ENCODE peak calls at places on chromosomes 5 and 9, in five cellular contexts. G is cardiac muscle cell, K is aorta, J is fibroblast of lung, I is neuronal stem cell. C is an unnamed sample. For H3K4me1 and H3K9me3, the result is how much of the 10 kb centered on the place peaks cover.

GRCh38 chr5:149611327-149611726 is 30.0 kb downstream of the ARHGEF37 start:
- DNase-seq in J (peak), I (no peak), K (no peak), G (peak), C (no peak)

GRCh38 chr9:132498811-132499210 is 83.6 kb upstream of the BARHL1 start:
- DNase-seq in I (no peak), J (no peak), K (no peak), G (no peak), C (no peak)

GRCh38 chr5:1118738-1119137 is 6.9 kb upstream of the SLC12A7 start:
- DNase-seq in J (no peak), K (no peak), I (no peak), G (peak), C (no peak)

GRCh38 chr5:45696206-45696836 is at the start of gene HCN1:
- DNase-seq in I (peak), J (peak), G (peak), K (peak), C (peak)

GRCh38 chr5:154015071-154015693 is 23.5 kb downstream of the FAM114A2 start:
- DNase-seq in I (no peak), J (no peak), G (peak), K (no peak), C (no peak)

GRCh38 chr5:168656633-168657032 is 77.5 kb upstream of the PANK3 start:
- DNase-seq in J (peak), G (peak), K (no peak), I (no peak), C (no peak)

GRCh38 chr5:43647789-43648188 is 44.8 kb downstream of the NNT start:
- DNase-seq in K (no peak), I (no peak), J (no peak), G (no peak), C (no peak)

GRCh38 chr9:589723-590122 is 251.8 kb upstream of the DMRT1 start:
- DNase-seq in I (no peak), J (peak), G (peak), K (no peak), C (no peak)

GRCh38 chr9:37953775-37954437 is 50.0 kb upstream of the SLC25A51 start:
- DNase-seq in G (peak), K (peak), J (peak), I (no peak), C (no peak)

GRCh38 chr5:121968910-121969607 is 7.3 kb downstream of the SRFBP1 start:
- DNase-seq in J (peak), G (peak), K (peak), I (no peak), C (no peak)

GRCh38 chr5:180591249-180591887 is at the start of gene SCGB3A1:
- DNase-seq in J (no peak), I (no peak), K (no peak), G (peak), C (no peak)

GRCh38 chr9:72930828-72931227 is 22.0 kb downstream of the ALDH1A1 start:
- DNase-seq in G (no peak), K (no peak), J (no peak), I (no peak), C (no peak)

GRCh38 chr5:148966937-148967336 is 95.9 kb downstream of the SH3TC2 start:
- DNase-seq in K (no peak), J (no peak), G (no peak), I (no peak), C (no peak)

GRCh38 chr5:152374711-152375275 is 30.3 kb downstream of the NMUR2 start:
- DNase-seq in I (no peak), G (no peak), J (no peak), K (no peak), C (no peak)

GRCh38 chr5:152378730-152379129 is 26.3 kb downstream of the NMUR2 start:
- DNase-seq in J (no peak), K (no peak), I (no peak), G (peak), C (no peak)

GRCh38 chr5:152376871-152377270 is 28.2 kb downstream of the NMUR2 start:
- DNase-seq in G (no peak), J (no peak), I (no peak), K (no peak), C (no peak)

GRCh38 chr5:152380415-152381123 is 24.5 kb downstream of the NMUR2 start:
- DNase-seq in I (no peak), J (no peak), G (no peak), K (no peak), C (no peak)

GRCh38 chr5:152379331-152379730 is 25.7 kb downstream of the NMUR2 start:
- DNase-seq in G (peak), J (peak), I (no peak), K (no peak), C (no peak)
- H3K4me1 ChIP-seq in G (under half), J (under half), I (under half), K (under half), C (under half)

DNA sequence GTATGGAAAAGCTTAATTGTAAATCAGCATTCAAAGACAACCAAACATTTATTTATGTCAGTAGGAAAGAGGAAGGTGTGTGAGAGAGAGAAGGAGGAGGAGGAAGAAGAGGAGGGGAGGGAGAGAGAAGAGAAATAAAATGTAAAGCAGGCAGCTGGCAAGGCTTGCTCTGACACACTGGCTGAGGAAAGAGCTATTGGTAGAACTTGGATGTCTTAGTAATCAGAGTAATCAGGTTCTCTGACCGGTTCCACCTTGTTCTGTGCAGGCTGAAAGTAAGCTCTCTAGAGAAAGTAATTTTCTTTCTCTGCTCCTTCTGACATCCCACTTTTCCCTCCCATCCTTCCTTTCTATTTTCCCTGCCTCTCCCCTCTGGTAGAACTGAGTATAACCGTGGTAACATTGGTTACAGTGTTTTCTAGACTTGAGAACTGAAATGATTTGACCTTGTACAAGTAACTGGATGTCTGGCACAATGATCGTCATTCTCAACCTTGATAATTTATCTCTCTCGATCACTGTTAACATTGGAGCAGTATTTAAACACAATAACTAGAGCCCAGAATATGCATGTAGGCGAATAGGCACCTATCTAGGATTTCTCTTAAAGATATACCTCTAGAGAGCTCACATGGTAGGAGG is 33.3 kb downstream of the TLE4 start:
- DNase-seq in G (no peak), I (no peak), K (no peak), J (no peak), C (no peak)
- H3K9me3 ChIP-seq in G (under half), I (under half), K (under half), J (under half), C (under half)

DNA sequence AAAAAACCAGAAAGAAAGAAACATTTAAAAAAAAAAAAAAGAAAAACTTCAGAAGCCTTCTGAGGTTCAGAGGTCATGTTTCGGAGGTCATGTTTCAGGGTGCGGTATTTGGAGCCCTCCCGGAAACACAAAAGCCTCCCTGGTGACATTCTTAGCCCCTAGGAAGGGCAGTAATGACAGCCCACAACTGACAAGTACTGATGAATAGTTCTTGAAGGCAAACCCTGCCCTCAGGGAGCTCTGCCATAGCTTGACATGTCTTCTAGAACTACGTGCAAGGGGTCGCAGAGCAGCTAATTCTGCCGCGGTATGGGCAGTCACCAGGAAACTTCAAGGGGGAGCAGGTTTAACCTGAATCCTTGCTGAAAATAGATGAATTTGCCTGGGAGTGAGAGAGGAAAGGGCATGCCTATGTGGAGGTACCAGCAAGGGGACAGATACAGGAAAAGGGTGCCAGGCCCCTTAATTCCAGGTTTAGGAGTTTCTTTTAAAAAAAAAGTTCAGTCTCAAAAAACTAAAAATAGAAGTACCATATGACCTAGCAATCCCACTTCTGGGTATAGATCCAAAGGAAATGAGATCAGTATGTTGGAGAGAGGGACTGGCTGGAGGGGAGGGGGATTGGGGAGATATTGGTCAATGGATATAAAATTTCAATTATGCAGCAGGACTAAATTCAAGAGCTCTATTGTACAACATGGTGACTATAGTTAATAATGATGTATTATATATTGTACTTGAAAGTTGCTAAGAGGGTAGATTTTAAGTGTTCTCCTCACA is 98.4 kb downstream of the C9orf152 start:
- DNase-seq in K (no peak), G (no peak), J (peak), I (no peak), C (no peak)
- H3K4me3 ChIP-seq in K (no peak), G (no peak), J (no peak), I (no peak), C (no peak)

GRCh38 chr9:130194406-130194932 is 22.3 kb downstream of the NCS1 start:
- DNase-seq in J (no peak), G (no peak), I (no peak), K (no peak), C (no peak)
- H3K4me1 ChIP-seq in J (under half), G (half or more), I (under half), K (under half), C (under half)

GRCh38 chr9:118918180-118918579 is 451.1 kb downstream of the BRINP1 start:
- DNase-seq in J (no peak), I (no peak), K (no peak), G (no peak), C (no peak)
- H3K9me3 ChIP-seq in J (under half), I (under half), K (under half), G (under half), C (under half)

GRCh38 chr5:174418809-174419522 is 305.4 kb upstream of the MSX2 start:
- DNase-seq in K (no peak), I (peak), G (peak), J (no peak), C (no peak)
- H3K4me3 ChIP-seq in K (peak), I (peak), G (peak), J (peak), C (peak)

DNA sequence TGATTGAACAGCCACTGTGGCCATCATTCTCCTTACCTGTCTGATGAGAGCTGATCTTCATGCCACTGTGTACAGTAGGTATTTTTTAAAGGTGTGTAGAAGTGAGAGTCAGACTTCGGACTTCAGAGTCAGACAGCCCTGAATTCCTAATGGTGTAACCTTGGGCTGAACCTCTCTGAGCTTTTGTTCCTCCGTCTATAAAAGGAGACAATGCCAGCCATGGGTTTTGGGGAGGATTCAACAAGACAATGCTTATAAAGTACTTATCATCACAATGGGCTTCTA is 18.7 kb downstream of the GSN start:
- DNase-seq in K (no peak), J (no peak), G (no peak), I (no peak), C (no peak)
- H3K4me1 ChIP-seq in K (under half), J (under half), G (half or more), I (under half), C (under half)